ENCODE peak calls at places on chromosomes 16 and 17, in four cellular contexts. H is kidney epithelial cell, Y is heart right ventricle, R is astrocyte of the spinal cord. G is an unnamed sample.

GRCh38 chr17:32741381-32741780 is 135.5 kb downstream of the MYO1D start:
- DNase-seq in H (no peak), Y (no peak), R (no peak), G (no peak)

GRCh38 chr16:12087901-12088364 is 111.4 kb downstream of the SNX29 start:
- DNase-seq in H (no peak), Y (peak; percentile 42), R (no peak), G (no peak)

GRCh38 chr17:82921426-82921825 is 81.6 kb upstream of the ZNF750 start:
- DNase-seq in H (no peak), Y (no peak), R (no peak), G (no peak)

GRCh38 chr16:667780-668518 is at the start of gene RHOT2:
- DNase-seq in H (peak; percentile 42), Y (peak; percentile 94), R (peak; percentile 89), G (peak; percentile 38)

GRCh38 chr16:62408760-62409159 is 372.5 kb upstream of the CDH8 start:
- DNase-seq in H (no peak), Y (no peak), R (no peak), G (no peak)

GRCh38 chr17:7833795-7834553 is at the start of gene KDM6B:
- DNase-seq in H (peak; percentile 77), Y (peak; percentile 94), R (peak; percentile 92), G (no peak)

GRCh38 chr17:12089809-12090384 is 69.2 kb downstream of the MAP2K4 start:
- DNase-seq in H (peak; percentile 34), Y (no peak), R (peak; percentile 65), G (no peak)

GRCh38 chr17:67562036-67562435 is 155.7 kb upstream of the NOL11 start:
- DNase-seq in H (no peak), Y (no peak), R (no peak), G (no peak)

GRCh38 chr16:82157836-82158235 is 12.2 kb downstream of the MPHOSPH6 start:
- DNase-seq in H (no peak), Y (no peak), R (no peak), G (no peak)

GRCh38 chr17:7613769-7614421 is 802 bp downstream of the FXR2 start:
- DNase-seq in H (no peak), Y (no peak), R (peak; percentile 27), G (no peak)

GRCh38 chr17:31926100-31926729 is 10.6 kb upstream of the SUZ12 start:
- DNase-seq in H (no peak), Y (no peak), R (no peak), G (no peak)

GRCh38 chr16:22284637-22285515 is 12.3 kb upstream of the POLR3E start:
- DNase-seq in H (no peak), Y (no peak), R (no peak), G (no peak)

GRCh38 chr17:3512512-3513171 is 36.8 kb downstream of the ASPA start:
- DNase-seq in H (no peak), Y (peak; percentile 83), R (peak; percentile 36), G (no peak)

GRCh38 chr16:15811778-15812750 is 44.8 kb downstream of the MYH11 start:
- DNase-seq in H (peak; percentile 38), Y (no peak), R (peak; percentile 76), G (peak; percentile 98)

GRCh38 chr17:55344514-55344997 is 77.1 kb downstream of the MMD start:
- DNase-seq in H (no peak), Y (no peak), R (no peak), G (no peak)

GRCh38 chr16:29809850-29810698 is 1.9 kb upstream of the PRRT2 start:
- DNase-seq in H (no peak), Y (no peak), R (no peak), G (no peak)

GRCh38 chr16:1309888-1310831 is 724 bp downstream of the UBE2I start:
- DNase-seq in H (no peak), Y (peak; percentile 55), R (peak; percentile 32), G (no peak)

GRCh38 chr16:67844441-67844840 is 2.3 kb upstream of the NUTF2 start:
- DNase-seq in H (no peak), Y (no peak), R (no peak), G (no peak)

GRCh38 chr17:43839670-43840101 is 6.7 kb upstream of the MPP3 start:
- DNase-seq in H (no peak), Y (no peak), R (no peak), G (no peak)

GRCh38 chr17:79272666-79273219 is 198.1 kb downstream of the ENGASE start:
- DNase-seq in H (no peak), Y (no peak), R (no peak), G (no peak)

GRCh38 chr17:12983986-12984932 is 33.6 kb downstream of the ELAC2 start:
- DNase-seq in H (no peak), Y (peak; percentile 61), R (peak; percentile 91), G (peak; percentile 85)

GRCh38 chr16:87945351-87946042 is 5.7 kb upstream of the BANP start:
- DNase-seq in H (no peak), Y (peak; percentile 80), R (peak; percentile 88), G (no peak)

GRCh38 chr16:88527186-88527936 is 42.8 kb upstream of the ZC3H18 start:
- DNase-seq in H (no peak), Y (peak; percentile 67), R (peak; percentile 34), G (no peak)

GRCh38 chr16:88534731-88535141 is 35.5 kb upstream of the ZC3H18 start:
- DNase-seq in H (no peak), Y (peak; percentile 49), R (peak; percentile 33), G (no peak)

GRCh38 chr16:71540-72341 is 690 bp downstream of the RHBDF1 start:
- DNase-seq in H (no peak), Y (peak; percentile 62), R (peak; percentile 63), G (no peak)

GRCh38 chr16:81945665-81946064 is 65.6 kb downstream of the SDR42E1 start:
- DNase-seq in H (no peak), Y (no peak), R (peak; percentile 55), G (peak; percentile 10)

GRCh38 chr17:75277664-75278071 is 6.6 kb upstream of the MIF4GD start:
- DNase-seq in H (no peak), Y (no peak), R (peak; percentile 47), G (no peak)

GRCh38 chr17:40188694-40189093 is 11.4 kb downstream of the RAPGEFL1 start:
- DNase-seq in H (no peak), Y (no peak), R (no peak), G (no peak)

GRCh38 chr17:20095366-20096080 is 86.4 kb downstream of the SPECC1 start:
- DNase-seq in H (peak; percentile 5), Y (peak; percentile 78), R (peak; percentile 32), G (no peak)

GRCh38 chr17:835263-835662 is 53.1 kb downstream of the MRM3 start:
- DNase-seq in H (peak; percentile 84), Y (no peak), R (peak; percentile 97), G (peak; percentile 99)

GRCh38 chr17:83152745-83153611 is 73.6 kb downstream of the METRNL start:
- DNase-seq in H (no peak), Y (peak; percentile 63), R (no peak), G (no peak)

GRCh38 chr17:41448506-41448905 is 7.7 kb upstream of the KRT38 start:
- DNase-seq in H (no peak), Y (no peak), R (no peak), G (peak; percentile 48)

GRCh38 chr16:27339180-27339579 is 25.4 kb downstream of the IL4R start:
- DNase-seq in H (no peak), Y (no peak), R (no peak), G (no peak)

GRCh38 chr17:9824094-9824493 is 1.6 kb upstream of the GLP2R start:
- DNase-seq in H (no peak), Y (no peak), R (no peak), G (no peak)

GRCh38 chr17:45906927-45907622 is 12.7 kb downstream of the MAPT start:
- DNase-seq in H (no peak), Y (no peak), R (no peak), G (no peak)

GRCh38 chr17:14098246-14098645 is 28.9 kb downstream of the COX10 start:
- DNase-seq in H (no peak), Y (no peak), R (no peak), G (no peak)

GRCh38 chr16:19916064-19916463 is 31.4 kb upstream of the GPRC5B start:
- DNase-seq in H (no peak), Y (no peak), R (no peak), G (no peak)

GRCh38 chr16:11023640-11024039 is 79.3 kb downstream of the CLEC16A start:
- DNase-seq in H (no peak), Y (no peak), R (no peak), G (no peak)

GRCh38 chr17:56597495-56597990 is 4.0 kb downstream of the NOG start:
- DNase-seq in H (no peak), Y (peak; percentile 16), R (no peak), G (no peak)

GRCh38 chr17:61997649-61998048 is 67.4 kb downstream of the MED13 start:
- DNase-seq in H (no peak), Y (no peak), R (peak; percentile 74), G (peak; percentile 43)
- TF ChIP-seq CTCF in H (no peak), Y (no peak), R (no peak), G (no peak)

GRCh38 chr17:64269687-64270649 is 6.9 kb upstream of the TEX2 start:
- DNase-seq in H (no peak), Y (no peak), R (no peak), G (no peak)
- H3K4me3 ChIP-seq in H (no peak overlapping the region), Y (no peak overlapping the region), R (no peak overlapping the region), G (no peak overlapping the region)

DNA sequence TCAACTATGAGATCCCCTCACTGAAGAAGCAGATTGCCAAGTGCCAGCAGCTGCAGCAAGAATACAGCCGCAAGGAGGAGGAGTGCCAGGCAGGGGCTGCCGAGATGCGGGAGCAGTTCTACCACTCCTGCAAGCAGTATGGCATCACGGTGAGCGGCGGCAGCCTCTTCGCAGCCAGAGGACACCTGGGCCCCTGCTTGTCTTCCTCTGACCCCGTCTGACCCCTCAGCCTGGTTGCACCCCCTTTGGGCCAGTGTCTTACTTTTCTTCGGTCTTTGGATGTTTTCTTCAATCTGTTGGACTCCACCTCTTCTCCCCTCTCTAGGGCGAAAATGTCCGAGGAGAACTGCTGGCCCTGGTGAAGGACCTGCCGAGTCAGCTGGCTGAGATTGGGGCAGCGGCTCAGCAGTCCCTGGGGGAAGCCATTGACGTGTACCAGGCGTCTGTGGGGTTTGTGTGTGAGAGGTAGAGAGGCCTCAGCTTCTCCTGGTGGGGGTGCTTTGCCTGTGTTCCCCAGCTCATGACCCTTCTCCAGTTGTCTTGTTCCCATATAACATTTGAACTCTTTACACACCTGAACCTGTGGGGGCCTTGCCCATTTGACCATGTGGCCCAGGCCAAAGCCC is 4.4 kb downstream of the CDK5RAP3 start:
- DNase-seq in H (no peak), Y (no peak), R (no peak), G (no peak)
- TF ChIP-seq CTCF in H (no peak), Y (no peak), R (no peak), G (no peak)

DNA sequence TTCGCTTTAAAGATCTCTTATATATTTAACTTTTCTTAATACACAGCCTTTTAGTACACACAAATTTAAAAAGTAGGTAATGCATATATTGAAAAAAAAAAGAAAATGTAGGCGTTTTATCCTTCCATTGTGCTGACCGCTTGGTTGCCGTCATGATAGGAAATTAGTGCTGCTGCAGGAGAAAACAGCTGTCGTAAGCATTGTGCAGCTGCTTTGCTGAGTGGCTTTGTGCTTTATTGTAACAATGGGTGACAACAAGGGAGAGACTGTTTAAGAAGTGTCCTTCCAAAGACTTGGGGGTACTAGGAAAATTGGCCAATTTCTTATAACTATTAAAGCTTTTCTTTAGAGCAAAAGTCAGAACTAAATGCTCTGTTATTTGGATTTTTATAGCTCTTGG is 5.0 kb downstream of the HERPUD1 start:
- DNase-seq in H (no peak), Y (no peak), R (no peak), G (no peak)
- H3K4me3 ChIP-seq in H (no peak overlapping the region), Y (no peak overlapping the region), R (no peak overlapping the region), G (no peak overlapping the region)

GRCh38 chr17:29881256-29881655 is 48.8 kb downstream of the SSH2 start:
- DNase-seq in H (no peak), Y (no peak), R (no peak), G (no peak)
- TF ChIP-seq CTCF in H (no peak), Y (no peak), R (no peak), G (no peak)

G was measured in AG09309.